ENCODE peak calls at places on chromosomes 11 and 22, in nine cellular contexts. V is cardiac septum; O is activated CD4-positive, alpha-beta T cell treated with anti-CD3 and anti-CD28 coated beads, Interleukin-2, amount 50 U/mL, for 24 hours; R is colonic mucosa; K is small intestine; S is progenitor cell of endocrine pancreas; G is RWPE2; W is midbrain; E is left colon. Z is an unnamed sample.

GRCh38 chr22:26587991-26588613 is 1.8 kb downstream of the TPST2 start:
- DNase-seq in E (no peak), S (no peak), K (no peak), G (no peak), R (no peak), O (no peak), W (no peak), V (no peak), Z (no peak)

GRCh38 chr11:76269661-76270322 is 63.5 kb upstream of the WNT11 start:
- DNase-seq in G (no peak), W (no peak), K (no peak), S (no peak), V (no peak), R (no peak), O (no peak), E (no peak), Z (no peak)

GRCh38 chr11:72730706-72731105 is 21.5 kb downstream of the ARAP1 start:
- DNase-seq in W (no peak), V (no peak), O (no peak), K (no peak), S (no peak), R (no peak), G (no peak), E (no peak), Z (no peak)

GRCh38 chr11:109939176-109939810 is 153.9 kb upstream of the ZC3H12C start:
- DNase-seq in V (no peak), G (no peak), K (peak; percentile 28), S (no peak), R (peak; percentile 23), O (no peak), E (peak; percentile 19), W (peak; percentile 62), Z (peak; percentile 93)

GRCh38 chr11:129917231-129917630 is 21.9 kb upstream of the NFRKB start:
- DNase-seq in R (no peak), V (no peak), E (no peak), G (no peak), W (no peak), S (no peak), O (no peak), K (no peak), Z (no peak)

GRCh38 chr11:86688398-86689179 is 16.2 kb upstream of the ME3 start:
- DNase-seq in G (no peak), E (no peak), K (no peak), V (no peak), S (no peak), O (no peak), W (no peak), R (no peak), Z (peak; percentile 82)

GRCh38 chr22:43439368-43440102 is 27.7 kb downstream of the MPPED1 start:
- DNase-seq in K (no peak), G (no peak), S (no peak), V (peak; percentile 61), O (no peak), R (no peak), E (no peak), W (no peak), Z (no peak)

GRCh38 chr22:17352798-17353197 is 16.5 kb upstream of the CECR2 start:
- DNase-seq in K (no peak), E (no peak), G (no peak), V (no peak), W (no peak), S (no peak), R (no peak), O (no peak), Z (no peak)

GRCh38 chr11:69839516-69839915 is 20.3 kb upstream of the FGF3 start:
- DNase-seq in K (peak; percentile 52), G (no peak), S (no peak), O (no peak), V (no peak), E (no peak), R (no peak), W (no peak), Z (no peak)

GRCh38 chr22:42214625-42215415 is 55.6 kb downstream of the TCF20 start:
- DNase-seq in V (peak; percentile 83), R (no peak), O (no peak), E (no peak), K (no peak), S (no peak), W (peak; percentile 89), G (no peak), Z (peak; percentile 59)

GRCh38 chr11:66720223-66720898 is 8.7 kb downstream of the SPTBN2 start:
- DNase-seq in K (peak; percentile 64), W (no peak), E (peak; percentile 42), G (peak; percentile 93), O (no peak), S (peak; percentile 28), V (no peak), R (peak; percentile 73), Z (peak; percentile 26)

GRCh38 chr11:18802381-18803257 is 11.0 kb upstream of the PTPN5 start:
- DNase-seq in K (peak; percentile 58), O (no peak), E (peak; percentile 47), S (no peak), G (no peak), V (no peak), W (peak; percentile 58), R (peak; percentile 37), Z (peak; percentile 89)

GRCh38 chr11:33402066-33402465 is 144.9 kb downstream of the HIPK3 start:
- DNase-seq in K (no peak), E (no peak), G (no peak), O (no peak), W (no peak), V (no peak), R (no peak), S (no peak), Z (peak; percentile 18)

GRCh38 chr11:66728760-66729385 is at the start of gene SPTBN2:
- DNase-seq in W (no peak), S (no peak), K (no peak), V (no peak), G (no peak), R (no peak), E (peak; percentile 24), O (no peak), Z (peak; percentile 16)

GRCh38 chr11:102798012-102798746 is at the start of gene MMP1:
- DNase-seq in K (peak; percentile 90), W (no peak), R (no peak), O (no peak), G (no peak), S (no peak), E (no peak), V (no peak), Z (no peak)

GRCh38 chr11:94183886-94184264 is 55.2 kb downstream of the PANX1 start:
- DNase-seq in G (no peak), S (peak; percentile 64), R (peak; percentile 75), E (peak; percentile 70), W (peak; percentile 7), O (no peak), V (no peak), K (no peak), Z (peak; percentile 86)

GRCh38 chr22:41479671-41480396 is 10.9 kb downstream of the ACO2 start:
- DNase-seq in K (no peak), G (no peak), O (no peak), S (no peak), W (peak; percentile 81), E (no peak), V (no peak), R (no peak), Z (peak; percentile 88)

GRCh38 chr11:43282607-43283440 is 29.0 kb upstream of the API5 start:
- DNase-seq in R (no peak), E (peak; percentile 31), G (no peak), O (peak; percentile 3), V (no peak), K (peak; percentile 8), S (peak; percentile 33), W (peak; percentile 40), Z (peak; percentile 53)

GRCh38 chr22:33796494-33796893 is 123.8 kb downstream of the LARGE1 start:
- DNase-seq in R (no peak), V (no peak), W (no peak), E (no peak), K (no peak), S (no peak), G (no peak), O (no peak), Z (no peak)

GRCh38 chr11:75582935-75583709 is 21.1 kb downstream of the SERPINH1 start:
- DNase-seq in K (peak; percentile 31), W (peak; percentile 40), E (peak; percentile 57), R (peak; percentile 44), S (peak; percentile 70), G (no peak), O (peak; percentile 42), V (no peak), Z (peak; percentile 79)

GRCh38 chr11:30917859-30918478 is 331.8 kb upstream of the MPPED2 start:
- DNase-seq in S (no peak), E (peak; percentile 7), O (no peak), V (no peak), K (peak; percentile 12), W (peak; percentile 69), G (no peak), R (no peak), Z (peak; percentile 72)

GRCh38 chr11:106608677-106609076 is 409.6 kb downstream of the GUCY1A2 start:
- DNase-seq in K (no peak), W (no peak), S (no peak), V (no peak), E (no peak), G (no peak), O (no peak), R (no peak), Z (peak; percentile 57)

GRCh38 chr11:105000797-105001196 is 22.2 kb downstream of the CASP5 start:
- DNase-seq in G (no peak), E (peak; percentile 18), V (no peak), R (no peak), S (no peak), W (no peak), O (peak; percentile 14), K (peak; percentile 25), Z (no peak)

GRCh38 chr11:69144719-69145365 is 10.9 kb upstream of the SMIM38 start:
- DNase-seq in E (no peak), K (no peak), O (no peak), W (no peak), G (no peak), S (no peak), V (no peak), R (no peak), Z (no peak)

GRCh38 chr11:21771097-21771496 is 421.8 kb upstream of the ANO5 start:
- DNase-seq in O (no peak), E (no peak), G (no peak), W (peak; percentile 36), K (no peak), S (no peak), R (no peak), V (no peak), Z (no peak)

GRCh38 chr22:19767427-19768380 is 7.1 kb downstream of the TBX1 start:
- DNase-seq in W (no peak), V (no peak), R (no peak), O (no peak), S (no peak), E (no peak), K (no peak), G (no peak), Z (no peak)

GRCh38 chr11:61067782-61068181 is 34.5 kb upstream of the CD5 start:
- DNase-seq in S (no peak), R (no peak), K (no peak), W (no peak), O (no peak), V (no peak), E (no peak), G (no peak), Z (no peak)

GRCh38 chr11:26801601-26802000 is 79.7 kb upstream of the SLC5A12 start:
- DNase-seq in V (no peak), W (no peak), S (no peak), R (no peak), O (no peak), E (no peak), K (no peak), G (no peak), Z (no peak)

GRCh38 chr22:25137577-25138525 is 61.8 kb upstream of the CRYBB3 start:
- DNase-seq in O (no peak), K (no peak), R (peak; percentile 48), E (no peak), V (no peak), S (no peak), G (no peak), W (no peak), Z (peak; percentile 36)

GRCh38 chr11:14029415-14029814 is 66.9 kb downstream of the SPON1 start:
- DNase-seq in S (no peak), K (peak; percentile 34), V (no peak), O (no peak), W (no peak), R (peak; percentile 56), E (peak; percentile 22), G (no peak), Z (no peak)

GRCh38 chr11:112734207-112734606 is 227.0 kb upstream of the NCAM1 start:
- DNase-seq in W (no peak), E (peak; percentile 10), G (no peak), K (peak; percentile 7), S (peak; percentile 74), V (no peak), O (no peak), R (no peak), Z (peak; percentile 52)